ENCODE peak calls at places on chromosomes 5 and 9, in four cellular contexts. U is CD8-positive, alpha-beta T cell; O is mammary epithelial cell; R is lower lobe of right lung. W is an unnamed sample.
A peak's percentile ranks its signal among the peaks of the same experiment; 100 is the strongest.

GRCh38 chr5:137142371-137143243 is 356.5 kb downstream of the SPOCK1 start:
- DNase-seq in U (no peak), O (peak; percentile 92), R (no peak), W (no peak)

GRCh38 chr9:19127881-19128719 is 808 bp upstream of the PLIN2 start:
- DNase-seq in U (no peak), R (peak; percentile 66), O (no peak), W (peak; percentile 16)

GRCh38 chr9:68472119-68472518 is 68.6 kb downstream of the TMEM252 start:
- DNase-seq in O (no peak), U (no peak), R (no peak), W (no peak)

GRCh38 chr9:93085676-93086075 is 10.3 kb upstream of the CARD19 start:
- DNase-seq in U (no peak), O (no peak), R (peak; percentile 19), W (no peak)

GRCh38 chr5:3320317-3320865 is 275.2 kb upstream of the IRX1 start:
- DNase-seq in U (no peak), R (no peak), O (peak; percentile 38), W (no peak)

GRCh38 chr9:137550958-137551655 is 572 bp upstream of the MRPL41 start:
- DNase-seq in O (peak; percentile 52), U (no peak), R (peak; percentile 87), W (peak; percentile 68)

GRCh38 chr5:34487202-34487879 is 168.8 kb upstream of the RAI14 start:
- DNase-seq in O (peak; percentile 84), U (no peak), R (peak; percentile 62), W (no peak)

GRCh38 chr5:124438390-124439380 is 307.8 kb downstream of the ZNF608 start:
- DNase-seq in U (no peak), R (no peak), O (no peak), W (no peak)

GRCh38 chr5:157914389-157914788 is 55.4 kb upstream of the CLINT1 start:
- DNase-seq in R (no peak), U (no peak), O (no peak), W (no peak)
- H3K27ac ChIP-seq in R (peak overlapping the region; percentile 59), U (no peak overlapping the region), O (no peak overlapping the region), W (no peak overlapping the region)

GRCh38 chr5:105639068-105639467 is 2031.7 kb downstream of the EFNA5 start:
- DNase-seq in R (no peak), U (no peak), O (no peak), W (no peak)
- TF ChIP-seq CTCF in R (no peak), U (no peak), O (no peak), W (no peak)

DNA sequence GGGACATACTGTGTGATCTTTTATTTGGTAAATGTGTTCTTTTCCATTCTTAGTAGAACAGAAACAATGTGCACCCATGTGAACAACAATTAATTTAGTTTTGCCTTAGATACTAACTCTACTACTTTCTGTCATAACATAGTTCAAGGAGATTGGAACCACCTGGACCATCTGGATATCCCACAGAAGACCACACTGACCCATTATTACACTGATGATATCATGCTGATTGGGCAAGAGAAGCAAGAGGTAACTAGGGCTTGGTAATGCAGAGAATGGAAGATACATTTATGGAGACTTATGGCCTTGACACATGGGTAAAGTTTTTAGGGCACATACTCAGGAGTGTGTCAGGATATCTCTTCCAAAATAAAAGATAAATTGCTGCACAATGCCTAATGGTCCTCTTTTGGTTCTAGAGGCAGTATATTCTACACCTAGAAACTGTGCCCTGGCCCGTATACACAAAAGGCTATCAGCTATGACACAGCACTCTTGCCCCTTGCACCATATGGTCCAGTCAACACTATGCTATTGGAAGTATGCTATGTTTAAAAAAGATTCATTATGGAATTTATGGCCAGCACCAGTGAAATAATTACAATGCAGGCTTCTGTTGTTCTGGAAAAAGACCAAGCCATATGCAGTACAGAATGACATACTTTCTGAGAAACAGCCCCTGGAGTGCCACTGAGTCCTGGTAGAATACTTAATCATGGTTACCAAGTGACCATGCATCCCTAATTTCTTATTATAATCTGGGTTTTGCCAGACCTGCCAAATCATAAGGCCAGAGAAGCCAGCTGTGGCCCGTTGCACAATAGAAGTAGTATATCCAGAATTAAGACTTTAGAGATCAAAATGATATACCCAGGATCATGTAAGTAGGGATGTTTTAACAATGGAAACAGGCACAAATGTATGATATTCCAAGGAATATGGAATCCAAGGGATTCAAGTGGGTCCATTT is 41.6 kb upstream of the MROH2B start:
- DNase-seq in O (no peak), U (no peak), R (no peak), W (no peak)
- H3K27ac ChIP-seq in O (no peak overlapping the region), U (no peak overlapping the region), R (no peak overlapping the region), W (no peak overlapping the region)

GRCh38 chr9:106976772-106977171 is 113.8 kb downstream of the ZNF462 start:
- DNase-seq in R (no peak), O (no peak), U (no peak), W (no peak)
- TF ChIP-seq CTCF in R (no peak), O (no peak), U (no peak), W (no peak)

GRCh38 chr5:141878771-141879759 is 855 bp upstream of the PCDH1 start:
- DNase-seq in R (peak; percentile 91), O (peak; percentile 90), U (peak; percentile 82), W (peak; percentile 84)

GRCh38 chr5:141876628-141877477 is 1.4 kb downstream of the PCDH1 start:
- DNase-seq in O (peak; percentile 65), R (peak; percentile 68), U (no peak), W (no peak)

GRCh38 chr5:141879941-141880738 is 1.9 kb upstream of the PCDH1 start:
- DNase-seq in O (no peak), R (no peak), U (no peak), W (no peak)

GRCh38 chr5:141877478-141878185 is 578 bp downstream of the PCDH1 start:
- DNase-seq in O (peak; percentile 52), R (no peak), U (no peak), W (no peak)

GRCh38 chr5:141878186-141878770 is at the start of gene PCDH1:
- DNase-seq in R (no peak), O (peak; percentile 50), U (no peak), W (no peak)
- H3K27ac ChIP-seq in R (peak within 1 kb of the TSS; percentile 88), O (peak within 1 kb of the TSS; percentile 45), U (no peak within 1 kb of the TSS), W (no peak within 1 kb of the TSS)

GRCh38 chr5:5704352-5704751 is 281.9 kb downstream of the ICE1 start:
- DNase-seq in O (no peak), U (no peak), R (no peak), W (no peak)

GRCh38 chr5:5700549-5700948 is 278.1 kb downstream of the ICE1 start:
- DNase-seq in O (no peak), R (no peak), U (no peak), W (no peak)

GRCh38 chr5:5695266-5695665 is 272.8 kb downstream of the ICE1 start:
- DNase-seq in O (no peak), R (no peak), U (no peak), W (no peak)

GRCh38 chr5:5702934-5703333 is 280.5 kb downstream of the ICE1 start:
- DNase-seq in U (no peak), O (no peak), R (no peak), W (no peak)

DNA sequence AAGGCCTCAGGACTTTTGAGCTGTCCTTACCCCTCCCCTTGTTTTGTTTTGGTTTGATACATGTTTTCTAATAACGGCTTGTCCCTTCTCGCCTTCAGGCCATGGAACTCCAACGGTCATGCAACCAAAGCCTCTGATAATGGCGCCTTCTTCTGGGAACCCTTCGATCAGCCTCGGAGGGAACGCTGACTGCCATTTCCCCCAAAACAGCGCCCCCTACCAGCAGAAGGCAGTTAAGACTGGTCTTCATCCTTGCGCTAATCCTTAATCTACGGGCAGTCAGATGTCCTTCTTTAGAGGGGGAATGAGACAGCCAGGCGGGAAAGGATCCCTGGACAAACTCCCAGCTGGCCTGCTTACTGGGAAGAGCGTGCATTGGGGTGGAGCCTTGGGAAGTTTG is 276.6 kb downstream of the ICE1 start:
- DNase-seq in O (no peak), U (no peak), R (no peak), W (no peak)
- TF ChIP-seq CTCF in O (no peak), U (no peak), R (no peak), W (no peak)

DNA sequence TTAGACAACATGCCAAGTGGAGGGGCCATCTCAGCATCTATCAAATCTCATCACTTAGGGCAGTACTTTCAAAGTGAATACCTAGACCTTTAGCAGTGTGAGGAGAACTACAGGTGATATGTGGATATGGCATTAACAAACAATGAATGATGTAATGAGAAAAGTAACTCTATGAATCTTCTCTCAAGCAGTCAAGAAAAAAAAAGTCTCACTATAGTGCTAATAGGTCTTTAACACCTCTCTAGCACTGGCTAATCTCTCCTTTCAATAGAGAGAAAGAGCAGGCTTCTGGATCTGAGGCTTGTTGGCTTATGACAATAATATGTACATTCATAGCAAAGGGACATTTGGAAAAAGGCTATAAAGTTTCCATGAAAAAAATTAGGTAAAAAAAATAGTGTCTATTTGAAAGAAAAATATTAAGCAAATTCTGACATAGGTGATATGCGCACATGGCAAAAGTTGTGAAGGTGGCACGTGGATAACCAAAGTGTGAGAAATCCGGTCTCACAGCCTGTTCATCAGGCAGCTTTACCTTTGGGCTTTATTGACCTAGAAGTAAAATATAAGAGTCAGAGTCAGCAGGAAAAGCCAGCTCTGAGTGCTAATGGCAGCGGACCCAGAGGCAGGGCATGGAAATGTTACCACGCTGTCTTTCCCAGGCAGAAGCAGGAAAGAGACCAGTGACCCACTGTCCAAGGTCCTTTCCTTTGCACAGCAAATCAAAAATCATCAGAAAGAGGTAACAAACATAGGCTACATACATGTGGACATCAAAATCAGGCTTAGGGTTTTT is 203.4 kb downstream of the EFNA5 start:
- DNase-seq in R (no peak), U (no peak), O (no peak), W (no peak)
- H3K27ac ChIP-seq in R (no peak overlapping the region), U (no peak overlapping the region), O (peak overlapping the region; percentile 85), W (no peak overlapping the region)

DNA sequence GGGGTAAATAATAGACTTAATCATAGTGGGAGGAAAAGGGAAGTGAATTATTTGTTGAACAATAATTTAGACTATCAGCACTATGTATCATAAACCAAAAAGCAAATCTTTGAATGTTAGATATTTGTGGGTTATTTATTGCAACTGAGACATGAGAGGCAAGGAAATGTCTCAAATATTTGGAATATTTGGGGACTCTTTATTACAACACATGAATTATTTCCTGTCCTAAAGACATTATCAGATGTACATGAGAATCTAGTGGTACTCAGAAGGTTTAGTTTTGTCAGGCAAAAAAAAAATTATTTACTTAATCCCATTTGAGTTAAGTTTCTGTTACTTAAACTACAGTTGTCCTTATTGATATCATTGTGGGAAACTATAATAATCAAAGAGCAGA is 91.1 kb downstream of the TLR4 start:
- DNase-seq in O (no peak), R (no peak), U (no peak), W (no peak)
- TF ChIP-seq CTCF in O (no peak), R (no peak), U (no peak), W (no peak)

GRCh38 chr5:150616024-150616470 is 24.4 kb upstream of the SYNPO start:
- DNase-seq in U (no peak), R (peak; percentile 60), O (no peak), W (no peak)
- H3K27ac ChIP-seq in U (no peak overlapping the region), R (peak overlapping the region; percentile 62), O (no peak overlapping the region), W (no peak overlapping the region)

GRCh38 chr9:5899292-5899691 is 8.6 kb downstream of the MLANA start:
- DNase-seq in R (no peak), O (no peak), U (no peak), W (no peak)
- TF ChIP-seq CTCF in R (no peak), O (peak; percentile 19), U (no peak), W (peak; percentile 28)

W was measured in CD4-positive, alpha-beta T cell.